ENCODE peak calls at places on chromosome 19, in four cellular contexts. One of them, this sample, is unnamed.

GRCh38 chr19:22619371-22619770 is 14.8 kb upstream of the ZNF492 start:
- DNase-seq in neuronal stem cell: no peak
- DNase-seq in H9: no peak
- DNase-seq in mesenchymal stem cell: no peak
- DNase-seq in this sample: no peak

GRCh38 chr19:15330801-15331418 is 1.4 kb downstream of the BRD4 start:
- DNase-seq in neuronal stem cell: peak; percentile 17
- DNase-seq in H9: no peak
- DNase-seq in mesenchymal stem cell: peak; percentile 93
- DNase-seq in this sample: peak; percentile 81

GRCh38 chr19:2811735-2812413 is 7.8 kb upstream of the ZNF554 start:
- DNase-seq in neuronal stem cell: no peak
- DNase-seq in H9: no peak
- DNase-seq in mesenchymal stem cell: no peak
- DNase-seq in this sample: no peak

GRCh38 chr19:958967-959685 is 25.0 kb upstream of the WDR18 start:
- DNase-seq in neuronal stem cell: no peak
- DNase-seq in H9: no peak
- DNase-seq in mesenchymal stem cell: peak; percentile 85
- DNase-seq in this sample: peak; percentile 71

GRCh38 chr19:15885167-15885566 is 12.7 kb downstream of the CYP4F2 start:
- DNase-seq in neuronal stem cell: no peak
- DNase-seq in H9: no peak
- DNase-seq in mesenchymal stem cell: no peak
- DNase-seq in this sample: no peak

GRCh38 chr19:49786432-49786831 is 19.6 kb downstream of the AP2A1 start:
- DNase-seq in neuronal stem cell: no peak
- DNase-seq in H9: no peak
- DNase-seq in mesenchymal stem cell: peak; percentile 41
- DNase-seq in this sample: peak; percentile 13

GRCh38 chr19:37594982-37595382 is 306 bp downstream of the ZNF540 start:
- DNase-seq in neuronal stem cell: no peak
- DNase-seq in H9: no peak
- DNase-seq in mesenchymal stem cell: no peak
- DNase-seq in this sample: peak; percentile 41

GRCh38 chr19:55641376-55642152 is 762 bp downstream of the ZNF580 start:
- DNase-seq in neuronal stem cell: no peak
- DNase-seq in H9: no peak
- DNase-seq in mesenchymal stem cell: peak; percentile 60
- DNase-seq in this sample: no peak

GRCh38 chr19:54209748-54210494 is 9.3 kb downstream of the RPS9 start:
- DNase-seq in neuronal stem cell: no peak
- DNase-seq in H9: no peak
- DNase-seq in mesenchymal stem cell: peak; percentile 98
- DNase-seq in this sample: peak; percentile 61

GRCh38 chr19:47210689-47211316 is 20.2 kb downstream of the BBC3 start:
- DNase-seq in neuronal stem cell: peak; percentile 68
- DNase-seq in H9: peak; percentile 78
- DNase-seq in mesenchymal stem cell: peak; percentile 86
- DNase-seq in this sample: peak; percentile 93

GRCh38 chr19:1864480-1865171 is 1.2 kb upstream of the KLF16 start:
- DNase-seq in neuronal stem cell: peak; percentile 74
- DNase-seq in H9: peak; percentile 89
- DNase-seq in mesenchymal stem cell: peak; percentile 68
- DNase-seq in this sample: peak; percentile 76

GRCh38 chr19:55654323-55654832 is 457 bp upstream of the U2AF2 start:
- DNase-seq in neuronal stem cell: peak; percentile 100
- DNase-seq in H9: peak; percentile 99
- DNase-seq in mesenchymal stem cell: peak; percentile 99
- DNase-seq in this sample: peak; percentile 100

GRCh38 chr19:37997911-37998344 is 90.9 kb downstream of the SIPA1L3 start:
- DNase-seq in neuronal stem cell: no peak
- DNase-seq in H9: no peak
- DNase-seq in mesenchymal stem cell: peak; percentile 91
- DNase-seq in this sample: no peak

GRCh38 chr19:1241417-1242095 is at the start of gene ATP5F1D:
- DNase-seq in neuronal stem cell: peak; percentile 87
- DNase-seq in H9: peak; percentile 94
- DNase-seq in mesenchymal stem cell: peak; percentile 95
- DNase-seq in this sample: peak; percentile 88

GRCh38 chr19:11480927-11481776 is at the start of gene ELAVL3:
- DNase-seq in neuronal stem cell: no peak
- DNase-seq in H9: peak; percentile 67
- DNase-seq in mesenchymal stem cell: peak; percentile 5
- DNase-seq in this sample: no peak

GRCh38 chr19:48635263-48635965 is 1.8 kb downstream of the DBP start:
- DNase-seq in neuronal stem cell: peak; percentile 58
- DNase-seq in H9: peak; percentile 74
- DNase-seq in mesenchymal stem cell: no peak
- DNase-seq in this sample: peak; percentile 68

GRCh38 chr19:40365613-40366401 is 17.3 kb downstream of the PLD3 start:
- DNase-seq in neuronal stem cell: peak; percentile 87
- DNase-seq in H9: peak; percentile 93
- DNase-seq in mesenchymal stem cell: peak; percentile 86
- DNase-seq in this sample: no peak

GRCh38 chr19:6590458-6591319 is at the start of gene CD70:
- DNase-seq in neuronal stem cell: peak; percentile 44
- DNase-seq in H9: peak; percentile 89
- DNase-seq in mesenchymal stem cell: no peak
- DNase-seq in this sample: no peak

GRCh38 chr19:10968527-10969081 is 7.8 kb downstream of the SMARCA4 start:
- DNase-seq in neuronal stem cell: no peak
- DNase-seq in H9: no peak
- DNase-seq in mesenchymal stem cell: no peak
- DNase-seq in this sample: no peak

GRCh38 chr19:11499890-11500420 is 5.7 kb downstream of the ZNF653 start:
- DNase-seq in neuronal stem cell: no peak
- DNase-seq in H9: no peak
- DNase-seq in mesenchymal stem cell: no peak
- DNase-seq in this sample: no peak

GRCh38 chr19:24033962-24034342 is 53.0 kb upstream of the ZNF254 start:
- DNase-seq in neuronal stem cell: peak; percentile 15
- DNase-seq in H9: no peak
- DNase-seq in mesenchymal stem cell: peak; percentile 76
- DNase-seq in this sample: peak; percentile 83

GRCh38 chr19:4130635-4131438 is 6.9 kb upstream of the MAP2K2 start:
- DNase-seq in neuronal stem cell: no peak
- DNase-seq in H9: no peak
- DNase-seq in mesenchymal stem cell: peak; percentile 91
- DNase-seq in this sample: peak; percentile 89

GRCh38 chr19:14030997-14031718 is 404 bp upstream of the IL27RA start:
- DNase-seq in neuronal stem cell: no peak
- DNase-seq in H9: no peak
- DNase-seq in mesenchymal stem cell: no peak
- DNase-seq in this sample: no peak

GRCh38 chr19:36212895-36213294 is 1.6 kb downstream of the ZNF565 start:
- DNase-seq in neuronal stem cell: no peak
- DNase-seq in H9: no peak
- DNase-seq in mesenchymal stem cell: no peak
- DNase-seq in this sample: no peak

GRCh38 chr19:40690699-40691420 is 409 bp upstream of the NUMBL start:
- DNase-seq in neuronal stem cell: no peak
- DNase-seq in H9: peak; percentile 96
- DNase-seq in mesenchymal stem cell: peak; percentile 90
- DNase-seq in this sample: peak; percentile 87

GRCh38 chr19:43300206-43300605 is 30.9 kb upstream of the PSG9 start:
- DNase-seq in neuronal stem cell: no peak
- DNase-seq in H9: no peak
- DNase-seq in mesenchymal stem cell: no peak
- DNase-seq in this sample: no peak

GRCh38 chr19:44903602-44904425 is 1.8 kb upstream of the APOE start:
- DNase-seq in neuronal stem cell: peak; percentile 71
- DNase-seq in H9: peak; percentile 84
- DNase-seq in mesenchymal stem cell: peak; percentile 62
- DNase-seq in this sample: peak; percentile 76
- H2AFZ ChIP-seq in neuronal stem cell: peak overlapping the region; percentile 67
- H2AFZ ChIP-seq in H9: no peak overlapping the region
- H2AFZ ChIP-seq in mesenchymal stem cell: no peak overlapping the region
- H2AFZ ChIP-seq in this sample: no peak overlapping the region

GRCh38 chr19:45717131-45717982 is 13.3 kb downstream of the FBXO46 start:
- DNase-seq in neuronal stem cell: peak; percentile 99
- DNase-seq in H9: peak; percentile 100
- DNase-seq in mesenchymal stem cell: peak; percentile 99
- DNase-seq in this sample: peak; percentile 100
- H2BK12ac ChIP-seq in neuronal stem cell: peak overlapping the region; percentile 44
- H2BK12ac ChIP-seq in H9: peak overlapping the region; percentile 60
- H2BK12ac ChIP-seq in mesenchymal stem cell: no peak overlapping the region
- H2BK12ac ChIP-seq in this sample: peak overlapping the region; percentile 9

DNA sequence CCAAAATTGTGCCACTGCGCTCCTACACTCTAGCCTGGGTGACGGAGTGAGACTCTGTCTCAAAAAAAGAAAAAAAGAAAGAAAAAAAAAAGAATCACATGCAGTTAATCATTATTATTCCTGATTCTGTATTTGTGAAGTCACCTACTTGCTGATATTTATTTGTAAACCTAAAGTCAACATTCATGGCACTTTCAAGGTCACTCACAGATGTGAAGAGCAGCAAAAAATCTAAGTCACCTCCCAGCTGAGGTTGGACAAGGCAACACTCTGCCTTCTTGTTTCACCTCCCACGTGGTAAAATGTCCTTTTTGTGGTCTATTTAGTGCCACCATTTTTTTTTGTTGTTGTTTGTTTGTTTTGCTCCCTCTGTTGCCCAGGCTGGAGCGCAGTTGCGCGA is 26.5 kb downstream of the WDR88 start:
- DNase-seq in neuronal stem cell: no peak
- DNase-seq in H9: no peak
- DNase-seq in mesenchymal stem cell: no peak
- DNase-seq in this sample: no peak
- H2AFZ ChIP-seq in neuronal stem cell: no peak overlapping the region
- H2AFZ ChIP-seq in H9: no peak overlapping the region
- H2AFZ ChIP-seq in mesenchymal stem cell: no peak overlapping the region
- H2AFZ ChIP-seq in this sample: no peak overlapping the region

DNA sequence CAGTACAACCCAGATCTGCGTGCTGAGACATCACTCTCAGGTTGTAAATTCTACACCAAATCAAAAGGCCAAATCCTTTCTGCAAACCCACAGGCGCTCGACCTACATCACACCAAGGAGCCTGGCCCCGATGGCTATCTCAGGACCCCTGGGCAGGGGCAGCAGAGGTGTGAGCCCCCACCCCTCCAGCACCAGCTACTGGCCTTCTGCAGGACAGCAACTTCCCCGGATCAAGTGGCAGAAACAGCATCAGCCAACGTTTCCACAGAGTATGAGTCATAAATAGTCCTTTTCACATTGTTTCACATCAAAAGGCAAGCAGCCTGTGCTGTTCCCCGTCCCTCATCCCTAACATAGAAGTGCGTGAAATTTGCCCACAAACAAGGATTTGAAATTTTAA is 276.1 kb downstream of the ZNF536 start:
- DNase-seq in neuronal stem cell: no peak
- DNase-seq in H9: no peak
- DNase-seq in mesenchymal stem cell: no peak
- DNase-seq in this sample: no peak
- H2BK12ac ChIP-seq in neuronal stem cell: no peak overlapping the region
- H2BK12ac ChIP-seq in H9: no peak overlapping the region
- H2BK12ac ChIP-seq in mesenchymal stem cell: no peak overlapping the region
- H2BK12ac ChIP-seq in this sample: no peak overlapping the region

DNA sequence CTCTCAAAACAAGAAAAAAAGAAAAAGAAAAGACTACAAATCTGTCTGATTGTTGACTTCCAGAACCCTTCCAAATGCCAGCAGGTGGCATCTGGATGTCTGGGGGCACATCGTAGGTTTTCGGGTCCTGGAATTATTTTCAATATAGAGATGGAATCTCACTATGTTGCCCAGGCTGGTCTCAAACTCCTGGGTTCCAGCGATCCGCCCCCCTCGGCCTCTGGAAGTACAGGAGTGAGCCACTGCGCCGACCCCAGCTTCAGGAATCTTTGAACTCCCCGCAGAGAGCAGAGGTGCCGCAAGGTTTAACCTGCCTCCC is 567 bp upstream of the B3GNT3 start:
- DNase-seq in neuronal stem cell: no peak
- DNase-seq in H9: no peak
- DNase-seq in mesenchymal stem cell: no peak
- DNase-seq in this sample: no peak
- H2AFZ ChIP-seq in neuronal stem cell: peak overlapping the region; percentile 66
- H2AFZ ChIP-seq in H9: no peak overlapping the region
- H2AFZ ChIP-seq in mesenchymal stem cell: no peak overlapping the region
- H2AFZ ChIP-seq in this sample: no peak overlapping the region